ENCODE peak calls at places on chromosomes 3 and 15, in ten cellular contexts. E, T, D, S, O, Q, J, I, M and X are unnamed samples.

GRCh38 chr15:40104865-40105516 is 3.7 kb downstream of the BMF start:
- DNase-seq in S (no peak), I (peak), E (peak), J (peak), M (peak), Q (peak), D (peak), O (peak), T (peak), X (peak)

GRCh38 chr3:113551821-113552220 is 19.5 kb downstream of the SIDT1 start:
- DNase-seq in J (no peak), S (no peak), E (peak), O (no peak), T (no peak), D (no peak), Q (no peak), I (no peak), M (no peak), X (no peak)

GRCh38 chr3:167731393-167731792 is 3.3 kb downstream of the PDCD10 start:
- DNase-seq in S (no peak), I (no peak), D (no peak), E (no peak), O (no peak), T (no peak), J (no peak), Q (no peak), M (no peak), X (no peak)

GRCh38 chr3:184656991-184657669 is 54.7 kb downstream of the MAGEF1 start:
- DNase-seq in I (no peak), E (peak), M (no peak), D (no peak), T (no peak), Q (no peak), S (peak), O (no peak), J (no peak), X (peak)

GRCh38 chr15:56410712-56411111 is 45.5 kb downstream of the TEX9 start:
- DNase-seq in M (no peak), S (no peak), E (no peak), Q (no peak), O (no peak), I (no peak), D (no peak), T (no peak), J (no peak), X (no peak)

GRCh38 chr15:90316139-90316538 is 35.9 kb upstream of the ZNF774 start:
- DNase-seq in D (no peak), J (no peak), T (no peak), Q (peak), E (peak), M (no peak), O (no peak), I (no peak), S (no peak), X (no peak)

GRCh38 chr15:63371297-63371918 is 10.2 kb downstream of the CA12 start:
- DNase-seq in M (no peak), D (no peak), Q (peak), I (no peak), J (no peak), E (no peak), O (no peak), T (no peak), S (no peak), X (no peak)

GRCh38 chr3:47791193-47791855 is 9.6 kb upstream of the SMARCC1 start:
- DNase-seq in M (no peak), O (no peak), J (no peak), Q (no peak), S (no peak), D (no peak), E (no peak), T (no peak), I (no peak), X (no peak)

GRCh38 chr3:87173071-87173470 is 54.0 kb upstream of the CHMP2B start:
- DNase-seq in E (peak), J (no peak), Q (no peak), O (no peak), T (no peak), S (no peak), M (no peak), I (no peak), D (no peak), X (no peak)

GRCh38 chr3:113283306-113283705 is 71.9 kb downstream of the BOC start:
- DNase-seq in E (no peak), O (no peak), Q (peak), J (no peak), D (no peak), I (no peak), T (no peak), S (no peak), M (no peak), X (no peak)

GRCh38 chr3:127124135-127124534 is 68.8 kb upstream of the PRR23E start:
- DNase-seq in D (no peak), I (no peak), S (no peak), J (no peak), O (no peak), M (no peak), Q (no peak), E (no peak), T (no peak), X (no peak)
- TF ChIP-seq CTCF in D (no peak), I (no peak), S (peak), J (no peak), O (no peak), M (no peak), Q (no peak), E (no peak), T (no peak), X (no peak)

DNA sequence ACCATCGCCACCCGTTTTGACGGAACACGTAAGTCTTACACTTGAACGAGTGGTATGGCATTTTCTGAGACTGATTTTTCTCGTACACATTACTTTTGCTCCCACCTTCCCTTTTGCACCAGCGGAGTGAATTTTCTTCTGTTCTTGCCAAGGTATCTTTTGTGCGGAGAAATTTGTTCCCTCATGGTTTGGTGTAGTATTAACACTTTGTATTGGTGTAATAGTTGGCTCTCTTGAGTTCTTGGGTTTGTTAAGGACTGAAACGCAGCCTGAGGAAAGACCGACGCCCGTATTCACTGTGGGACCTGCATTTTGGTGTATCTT is 420 bp downstream of the KCNH8 start:
- DNase-seq in M (no peak), Q (no peak), T (no peak), I (no peak), O (no peak), E (no peak), S (no peak), D (no peak), J (no peak), X (no peak)
- H3K4me3 ChIP-seq in M (peak), Q (peak), T (no peak), I (peak), O (no peak), E (no peak), S (no peak), D (no peak), J (peak), X (peak)

DNA sequence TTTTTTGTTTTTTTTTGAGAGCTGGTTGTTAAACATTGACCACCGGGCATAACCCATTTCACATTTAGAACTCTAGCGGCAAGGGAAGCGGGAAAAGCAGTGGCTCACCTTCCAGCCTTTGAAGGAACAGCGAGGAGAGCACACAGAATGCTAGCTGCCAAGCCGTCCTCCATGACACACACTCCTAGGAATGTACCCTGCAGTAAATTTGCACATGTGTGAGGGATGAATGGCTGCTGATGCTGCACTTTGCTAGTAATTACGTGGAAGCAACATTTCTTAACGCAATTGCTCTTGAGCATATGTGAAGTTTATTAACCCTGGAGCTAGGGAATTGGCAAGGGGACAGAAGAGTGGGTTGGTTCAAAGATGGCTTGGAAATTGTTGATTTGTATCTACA is 123.7 kb downstream of the CHSY1 start:
- DNase-seq in D (no peak), E (peak), J (no peak), O (no peak), Q (peak), S (peak), T (no peak), M (no peak), I (no peak), X (no peak)
- H3K27ac ChIP-seq in D (peak), E (peak), J (no peak), O (peak), Q (peak), S (peak), T (no peak), M (no peak), I (peak), X (no peak)

GRCh38 chr15:77375133-77375532 is 44.8 kb downstream of the PEAK1 start:
- DNase-seq in O (no peak), I (no peak), D (no peak), S (no peak), J (no peak), T (no peak), M (no peak), Q (no peak), E (no peak), X (no peak)
- TF ChIP-seq CTCF in O (no peak), I (no peak), D (no peak), S (no peak), J (no peak), T (no peak), M (no peak), Q (no peak), E (no peak), X (no peak)